ENCODE peak calls at places on chromosomes 6 and 20, in five cellular contexts. L is adrenal gland, N is psoas muscle, M is GM23338, W is RWPE1. G is an unnamed sample.

GRCh38 chr6:85236636-85237035 is 213.2 kb upstream of the NT5E start:
- DNase-seq in L (no peak), N (no peak), M (no peak), W (no peak), G (no peak)

GRCh38 chr20:56515657-56516381 is 8.7 kb upstream of the FAM209A start:
- DNase-seq in L (no peak), N (no peak), M (no peak), W (no peak), G (no peak)

GRCh38 chr6:120198033-120198432 is 848.5 kb upstream of the MAN1A1 start:
- DNase-seq in L (peak), N (no peak), M (no peak), W (no peak), G (peak)

GRCh38 chr6:11589261-11589660 is 51.7 kb downstream of the TMEM170B start:
- DNase-seq in L (no peak), N (no peak), M (no peak), W (no peak), G (no peak)

GRCh38 chr6:143958839-143959399 is 49.1 kb downstream of the PLAGL1 start:
- DNase-seq in L (no peak), N (no peak), M (peak), W (no peak), G (no peak)

GRCh38 chr6:47729019-47729418 is 30.6 kb downstream of the ADGRF4 start:
- DNase-seq in L (no peak), N (no peak), M (no peak), W (peak), G (peak)

GRCh38 chr6:33080127-33081089 is 4.6 kb downstream of the HLA-DPB1 start:
- DNase-seq in L (peak), N (peak), M (peak), W (no peak), G (no peak)

GRCh38 chr6:24004062-24004461 is 122.0 kb upstream of the NRSN1 start:
- DNase-seq in L (peak), N (no peak), M (no peak), W (no peak), G (peak)

GRCh38 chr6:16929814-16930213 is 168.6 kb upstream of the ATXN1 start:
- DNase-seq in L (no peak), N (no peak), M (no peak), W (no peak), G (peak)

GRCh38 chr20:48166082-48166835 is 381.0 kb upstream of the SULF2 start:
- DNase-seq in L (no peak), N (no peak), M (no peak), W (no peak), G (no peak)

GRCh38 chr6:134195164-134195906 is 122.6 kb downstream of the SGK1 start:
- DNase-seq in L (no peak), N (no peak), M (no peak), W (no peak), G (no peak)

GRCh38 chr6:162825597-162825996 is 97.8 kb downstream of the PACRG start:
- DNase-seq in L (no peak), N (no peak), M (no peak), W (no peak), G (no peak)

GRCh38 chr6:26538572-26538902 is 371 bp downstream of the HMGN4 start:
- DNase-seq in L (no peak), N (no peak), M (peak), W (peak), G (no peak)

GRCh38 chr20:48329676-48330644 is 497.8 kb downstream of the PREX1 start:
- DNase-seq in L (no peak), N (no peak), M (peak), W (no peak), G (peak)

GRCh38 chr6:132459605-132459952 is 53.3 kb downstream of the STX7 start:
- DNase-seq in L (no peak), N (no peak), M (no peak), W (no peak), G (no peak)

GRCh38 chr6:169940554-169941290 is 189.3 kb downstream of the ERMARD start:
- DNase-seq in L (no peak), N (no peak), M (no peak), W (no peak), G (no peak)

GRCh38 chr20:25584905-25585704 is at the start of gene NINL:
- DNase-seq in L (peak), N (peak), M (peak), W (peak), G (peak)

GRCh38 chr6:112416885-112417284 is 69.8 kb downstream of the RFPL4B start:
- DNase-seq in L (no peak), N (peak), M (no peak), W (no peak), G (peak)

GRCh38 chr6:26224940-26225847 is 138.0 kb downstream of the HFE start:
- DNase-seq in L (no peak), N (peak), M (peak), W (no peak), G (no peak)

GRCh38 chr20:63129991-63130653 is 85.8 kb downstream of the YTHDF1 start:
- DNase-seq in L (no peak), N (peak), M (peak), W (no peak), G (no peak)

GRCh38 chr6:152261179-152261578 is 376.0 kb downstream of the SYNE1 start:
- DNase-seq in L (no peak), N (peak), M (no peak), W (no peak), G (no peak)

GRCh38 chr6:109397020-109397419 is 14.8 kb upstream of the CD164 start:
- DNase-seq in L (no peak), N (no peak), M (peak), W (no peak), G (peak)

GRCh38 chr6:44253307-44254101 is 3.8 kb downstream of the SLC35B2 start:
- DNase-seq in L (no peak), N (peak), M (peak), W (no peak), G (peak)

GRCh38 chr6:152351742-152352141 is 285.4 kb downstream of the SYNE1 start:
- DNase-seq in L (no peak), N (no peak), M (no peak), W (no peak), G (no peak)

GRCh38 chr6:136254851-136255466 is 4.8 kb upstream of the MTFR2 start:
- DNase-seq in L (no peak), N (no peak), M (no peak), W (no peak), G (no peak)

GRCh38 chr20:54573838-54574237 is 98.4 kb downstream of the DOK5 start:
- DNase-seq in L (no peak), N (no peak), M (no peak), W (no peak), G (no peak)
- TF ChIP-seq CTCF in L (no peak), N (no peak), M (no peak), W (no peak), G (no peak)

GRCh38 chr20:11980263-11980662 is 62.6 kb downstream of the BTBD3 start:
- DNase-seq in L (no peak), N (no peak), M (no peak), W (no peak), G (no peak)

GRCh38 chr20:11982958-11983470 is 65.3 kb downstream of the BTBD3 start:
- DNase-seq in L (no peak), N (no peak), M (no peak), W (no peak), G (no peak)

GRCh38 chr20:11979306-11980128 is 61.8 kb downstream of the BTBD3 start:
- DNase-seq in L (no peak), N (no peak), M (no peak), W (no peak), G (no peak)

GRCh38 chr20:11982289-11982957 is 64.7 kb downstream of the BTBD3 start:
- DNase-seq in L (no peak), N (no peak), M (no peak), W (no peak), G (no peak)

DNA sequence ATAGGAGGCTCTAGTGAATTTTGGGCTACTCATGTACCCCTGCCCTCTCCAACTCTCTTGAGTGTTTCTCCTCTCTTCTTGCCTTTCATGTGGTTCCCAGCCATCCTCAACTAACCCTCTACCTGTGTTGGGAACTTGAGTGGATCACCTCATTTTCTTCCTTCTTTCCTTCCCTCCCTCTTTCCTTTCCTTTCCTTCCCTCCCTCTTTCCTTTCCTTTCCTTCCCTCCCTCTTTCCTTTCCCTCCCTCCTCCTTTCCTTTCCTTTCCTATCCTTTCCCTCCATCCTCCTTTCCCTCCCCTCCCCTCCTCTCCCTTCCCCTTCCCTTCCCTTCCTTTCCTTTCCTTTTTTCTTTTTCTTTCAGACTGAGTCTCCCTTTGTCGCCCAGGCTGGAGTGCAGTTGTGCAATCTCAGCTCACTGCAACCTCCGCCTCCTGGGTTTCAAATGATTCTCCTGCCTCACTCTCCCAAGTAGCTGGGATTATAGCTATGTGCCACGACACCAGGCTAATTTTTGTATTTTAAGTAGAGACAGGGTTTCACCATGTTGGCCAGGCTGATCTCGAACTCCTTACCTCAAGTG is 63.8 kb downstream of the BTBD3 start:
- DNase-seq in L (no peak), N (no peak), M (no peak), W (no peak), G (no peak)
- TF ChIP-seq CTCF in L (no peak), N (no peak), M (no peak), W (no peak), G (no peak)

DNA sequence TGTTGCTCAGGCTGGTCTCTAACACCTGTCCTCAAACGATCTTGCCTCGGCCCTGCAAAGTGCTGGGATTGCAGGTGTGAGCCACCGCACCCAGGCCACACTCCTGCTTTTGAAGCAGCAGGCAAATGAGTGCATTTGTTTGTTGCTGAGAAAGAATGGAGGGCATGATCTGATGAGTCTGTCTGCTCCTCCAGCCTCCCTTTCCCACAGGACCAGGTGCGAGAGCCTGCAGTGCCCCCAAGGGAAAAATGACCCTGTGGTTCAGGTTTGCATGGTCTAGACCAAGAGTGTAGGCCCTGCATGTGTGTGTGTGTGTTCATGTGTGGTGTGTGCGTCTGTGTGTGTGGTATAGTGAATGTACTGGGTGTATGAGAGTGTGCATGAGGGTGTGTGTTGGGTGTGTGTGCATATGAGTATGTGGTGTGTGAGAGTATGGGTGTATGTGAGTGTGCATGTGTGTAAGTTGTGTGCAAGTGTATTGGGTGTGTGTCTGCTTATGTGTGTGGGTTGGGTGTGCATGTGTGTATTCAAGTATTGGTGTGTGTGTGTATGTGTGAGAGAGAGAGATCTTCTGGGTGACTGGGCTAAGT is 22.8 kb upstream of the FOXC1 start:
- DNase-seq in L (no peak), N (no peak), M (no peak), W (no peak), G (no peak)
- TF ChIP-seq CTCF in L (no peak), N (no peak), M (no peak), W (no peak), G (no peak)

GRCh38 chr6:156107514-156108150 is 652.0 kb upstream of the NOX3 start:
- DNase-seq in L (no peak), N (no peak), M (no peak), W (no peak), G (no peak)

GRCh38 chr6:156098858-156099257 is 643.2 kb upstream of the NOX3 start:
- DNase-seq in L (no peak), N (no peak), M (no peak), W (no peak), G (no peak)

DNA sequence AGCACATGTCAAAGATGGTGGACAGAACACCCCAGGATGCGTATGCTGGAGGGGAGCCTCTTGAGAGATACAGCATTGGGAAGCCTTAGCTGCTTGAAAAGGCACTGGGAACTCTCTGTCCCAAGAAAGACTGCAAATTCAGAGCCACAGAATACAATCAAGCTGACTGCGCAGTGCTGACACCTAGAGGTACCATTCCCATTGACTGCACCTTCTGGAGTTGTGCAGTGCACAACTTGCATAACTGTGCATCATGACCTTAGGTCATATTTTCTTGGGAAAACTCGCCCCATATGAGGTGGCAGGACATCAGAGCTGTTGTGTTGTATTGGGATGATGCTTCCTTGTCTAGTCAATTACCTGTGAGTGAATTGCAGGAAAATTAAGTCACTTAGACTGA is 646.5 kb upstream of the NOX3 start:
- DNase-seq in L (no peak), N (no peak), M (peak), W (no peak), G (peak)
- TF ChIP-seq CTCF in L (peak), N (no peak), M (peak), W (no peak), G (peak)

GRCh38 chr6:30981942-30982772 is 1.4 kb upstream of the MUC21 start:
- DNase-seq in L (peak), N (no peak), M (peak), W (no peak), G (peak)
- TF ChIP-seq CTCF in L (peak), N (peak), M (peak), W (no peak), G (no peak)

GRCh38 chr6:8905647-8906231 is 470.4 kb upstream of the SLC35B3 start:
- DNase-seq in L (no peak), N (no peak), M (no peak), W (no peak), G (peak)
- TF ChIP-seq CTCF in L (no peak), N (no peak), M (no peak), W (no peak), G (no peak)

GRCh38 chr6:154261688-154262397 is 94.8 kb downstream of the IPCEF1 start:
- DNase-seq in L (no peak), N (no peak), M (no peak), W (no peak), G (no peak)

GRCh38 chr6:154267508-154268106 is 89.0 kb downstream of the IPCEF1 start:
- DNase-seq in L (no peak), N (no peak), M (no peak), W (no peak), G (no peak)

DNA sequence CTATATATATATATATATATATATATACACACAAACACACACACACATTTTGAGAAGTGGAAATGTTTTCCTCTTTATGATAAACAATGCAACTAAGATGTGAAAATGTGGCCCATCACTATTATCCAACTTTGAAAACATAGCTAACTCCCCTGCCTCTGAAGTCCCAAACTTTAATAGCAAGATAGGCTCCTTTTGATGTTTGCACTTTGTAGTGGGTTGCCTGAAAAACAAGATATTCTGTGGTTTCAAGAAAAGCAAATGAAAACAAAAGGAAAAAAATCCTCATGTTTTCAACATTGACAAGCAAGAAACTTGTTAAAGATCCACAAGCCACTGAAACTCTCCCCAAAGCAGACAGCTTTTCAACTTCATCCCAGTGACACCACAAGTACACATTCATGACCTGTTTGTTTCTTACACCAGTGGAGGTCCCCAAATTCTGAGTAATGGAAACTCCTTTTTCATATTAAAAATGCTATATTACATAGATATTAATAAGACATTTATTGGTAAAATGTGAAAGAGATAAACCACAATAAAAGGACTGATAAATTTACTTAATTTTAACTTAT is 90.0 kb downstream of the IPCEF1 start:
- DNase-seq in L (no peak), N (no peak), M (no peak), W (no peak), G (no peak)
- TF ChIP-seq CTCF in L (no peak), N (no peak), M (no peak), W (no peak), G (no peak)

GRCh38 chr6:124870611-124871201 is 91.5 kb upstream of the RNF217 start:
- DNase-seq in L (no peak), N (no peak), M (peak), W (peak), G (peak)
- TF ChIP-seq CTCF in L (peak), N (peak), M (peak), W (peak), G (peak)

GRCh38 chr6:52597738-52598122 is 20.9 kb upstream of the TRAM2 start:
- DNase-seq in L (no peak), N (no peak), M (no peak), W (no peak), G (no peak)
- TF ChIP-seq CTCF in L (no peak), N (no peak), M (no peak), W (no peak), G (no peak)